ENCODE peak calls at places on chromosomes 13 and 19, in seven cellular contexts. V, I, Z, O, R, X and C are unnamed samples.

GRCh38 chr19:49391581-49392399 is 3.7 kb downstream of the KASH5 start:
- DNase-seq in V (peak; percentile 82), I (peak; percentile 20), Z (peak; percentile 76), O (peak; percentile 50), R (peak; percentile 89), X (peak; percentile 80), C (peak; percentile 86)

GRCh38 chr19:37227996-37228395 is 10.0 kb downstream of the ZNF383 start:
- DNase-seq in V (peak; percentile 30), I (no peak), Z (no peak), O (no peak), R (no peak), X (no peak), C (peak; percentile 68)

GRCh38 chr13:49429061-49429460 is 14.8 kb downstream of the CAB39L start:
- DNase-seq in V (no peak), I (no peak), Z (no peak), O (no peak), R (no peak), X (no peak), C (no peak)

GRCh38 chr13:22107549-22107948 is 436.7 kb downstream of the FGF9 start:
- DNase-seq in V (peak; percentile 43), I (no peak), Z (peak; percentile 45), O (no peak), R (no peak), X (no peak), C (no peak)

GRCh38 chr19:38877781-38878574 is at the start of gene RINL:
- DNase-seq in V (no peak), I (no peak), Z (no peak), O (no peak), R (peak; percentile 85), X (no peak), C (peak; percentile 25)

GRCh38 chr13:51416107-51416506 is 36.7 kb downstream of the INTS6 start:
- DNase-seq in V (no peak), I (no peak), Z (no peak), O (no peak), R (no peak), X (no peak), C (no peak)

GRCh38 chr19:49421039-49421877 is 2.0 kb downstream of the PTH2 start:
- DNase-seq in V (peak; percentile 74), I (no peak), Z (peak; percentile 20), O (peak; percentile 44), R (no peak), X (peak; percentile 67), C (peak; percentile 78)

GRCh38 chr13:111227405-111227804 is 93.0 kb upstream of the TEX29 start:
- DNase-seq in V (no peak), I (no peak), Z (no peak), O (no peak), R (no peak), X (no peak), C (no peak)

GRCh38 chr13:103078145-103078544 is 11.9 kb upstream of the SLC10A2 start:
- DNase-seq in V (no peak), I (no peak), Z (no peak), O (no peak), R (no peak), X (no peak), C (no peak)

GRCh38 chr13:112078879-112079526 is 12.1 kb downstream of the SOX1 start:
- DNase-seq in V (no peak), I (no peak), Z (no peak), O (no peak), R (no peak), X (no peak), C (no peak)

GRCh38 chr13:40190656-40191100 is 475.8 kb downstream of the FOXO1 start:
- DNase-seq in V (peak; percentile 48), I (no peak), Z (peak; percentile 30), O (peak; percentile 89), R (peak; percentile 84), X (no peak), C (peak; percentile 29)

GRCh38 chr19:1511318-1511988 is 1.4 kb downstream of the ADAMTSL5 start:
- DNase-seq in V (no peak), I (no peak), Z (no peak), O (no peak), R (no peak), X (no peak), C (no peak)

GRCh38 chr19:1512671-1513491 is at the start of gene ADAMTSL5:
- DNase-seq in V (no peak), I (no peak), Z (no peak), O (peak; percentile 41), R (peak; percentile 80), X (peak; percentile 67), C (no peak)

GRCh38 chr19:1510807-1511206 is 2.0 kb downstream of the ADAMTSL5 start:
- DNase-seq in V (no peak), I (no peak), Z (no peak), O (no peak), R (no peak), X (no peak), C (no peak)

GRCh38 chr19:1510442-1510806 is 2.4 kb downstream of the ADAMTSL5 start:
- DNase-seq in V (no peak), I (no peak), Z (no peak), O (no peak), R (no peak), X (no peak), C (no peak)

GRCh38 chr19:1511989-1512338 is 855 bp downstream of the ADAMTSL5 start:
- DNase-seq in V (no peak), I (no peak), Z (no peak), O (no peak), R (no peak), X (no peak), C (no peak)
- H3K27me3 ChIP-seq in V (peaks cover 22% of the 10 kb centered on the region), I (peaks cover 5% of the 10 kb centered on the region), Z (peaks cover 3% of the 10 kb centered on the region), O (no peaks in the 10 kb centered on the region), R (peaks cover 5% of the 10 kb centered on the region), X (peaks cover 58% of the 10 kb centered on the region), C (peaks cover 6% of the 10 kb centered on the region)

GRCh38 chr13:99802416-99802815 is 169.2 kb downstream of the ZIC5 start:
- DNase-seq in V (no peak), I (no peak), Z (no peak), O (no peak), R (no peak), X (no peak), C (no peak)
- H3K27ac ChIP-seq in V (no peak overlapping the region), I (no peak overlapping the region), Z (no peak overlapping the region), O (no peak overlapping the region), R (no peak overlapping the region), X (no peak overlapping the region), C (no peak overlapping the region)

GRCh38 chr19:53652476-53652875 is 20.7 kb downstream of the DPRX start:
- DNase-seq in V (no peak), I (no peak), Z (no peak), O (no peak), R (no peak), X (no peak), C (no peak)

GRCh38 chr19:53659292-53659691 is 27.5 kb downstream of the DPRX start:
- DNase-seq in V (peak; percentile 5), I (no peak), Z (peak; percentile 45), O (no peak), R (no peak), X (no peak), C (peak; percentile 34)

GRCh38 chr19:53657330-53657729 is 25.5 kb downstream of the DPRX start:
- DNase-seq in V (no peak), I (no peak), Z (no peak), O (no peak), R (no peak), X (no peak), C (no peak)

GRCh38 chr19:53657778-53658177 is 26.0 kb downstream of the DPRX start:
- DNase-seq in V (no peak), I (no peak), Z (no peak), O (no peak), R (no peak), X (no peak), C (no peak)

DNA sequence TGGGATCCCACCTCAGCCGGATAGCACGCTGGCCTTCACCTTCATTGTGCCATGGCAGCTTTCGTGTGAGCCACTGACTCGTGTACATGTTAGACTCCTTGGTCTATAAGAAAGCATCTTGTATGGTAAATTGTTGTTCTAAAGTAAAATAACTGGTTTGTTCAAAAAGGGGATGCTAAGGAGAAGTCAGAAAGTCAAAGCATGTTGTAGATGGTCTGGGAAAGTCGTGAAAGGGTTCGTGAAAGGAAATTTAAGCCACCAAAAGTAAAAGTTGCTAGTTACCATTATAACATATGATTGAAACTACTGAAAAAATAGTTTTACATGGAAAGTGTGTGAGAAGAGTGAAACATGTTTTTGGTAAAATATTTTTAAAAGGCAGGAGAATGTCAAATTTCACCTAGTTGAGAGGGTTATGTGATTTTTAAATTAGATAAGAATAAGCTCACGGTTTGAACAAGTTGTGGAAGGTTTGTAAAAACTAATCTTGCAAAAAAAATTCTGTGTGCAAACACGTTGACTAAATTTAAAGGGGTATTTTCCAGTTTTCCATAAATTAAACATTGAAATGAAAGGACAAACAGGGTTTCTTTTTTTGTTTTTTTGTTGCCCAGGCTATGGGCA is 23.4 kb downstream of the DPRX start:
- DNase-seq in V (no peak), I (no peak), Z (no peak), O (no peak), R (no peak), X (no peak), C (no peak)
- H3K9me3 ChIP-seq in V (no peaks in the 10 kb centered on the region), I (peaks cover 77% of the 10 kb centered on the region), Z (no peaks in the 10 kb centered on the region), O (no peaks in the 10 kb centered on the region), R (no peaks in the 10 kb centered on the region), X (peaks cover 3% of the 10 kb centered on the region), C (no peaks in the 10 kb centered on the region)

GRCh38 chr13:96397807-96398206 is 307.9 kb downstream of the HS6ST3 start:
- DNase-seq in V (no peak), I (no peak), Z (no peak), O (no peak), R (no peak), X (no peak), C (no peak)
- H3K27me3 ChIP-seq in V (no peaks in the 10 kb centered on the region), I (no peaks in the 10 kb centered on the region), Z (no peaks in the 10 kb centered on the region), O (no peaks in the 10 kb centered on the region), R (no peaks in the 10 kb centered on the region), X (no peaks in the 10 kb centered on the region), C (no peaks in the 10 kb centered on the region)

GRCh38 chr19:1956868-1957492 is 16.0 kb downstream of the CSNK1G2 start:
- DNase-seq in V (peak; percentile 84), I (no peak), Z (no peak), O (no peak), R (no peak), X (no peak), C (no peak)
- H3K27ac ChIP-seq in V (no peak overlapping the region), I (no peak overlapping the region), Z (no peak overlapping the region), O (no peak overlapping the region), R (no peak overlapping the region), X (no peak overlapping the region), C (no peak overlapping the region)

DNA sequence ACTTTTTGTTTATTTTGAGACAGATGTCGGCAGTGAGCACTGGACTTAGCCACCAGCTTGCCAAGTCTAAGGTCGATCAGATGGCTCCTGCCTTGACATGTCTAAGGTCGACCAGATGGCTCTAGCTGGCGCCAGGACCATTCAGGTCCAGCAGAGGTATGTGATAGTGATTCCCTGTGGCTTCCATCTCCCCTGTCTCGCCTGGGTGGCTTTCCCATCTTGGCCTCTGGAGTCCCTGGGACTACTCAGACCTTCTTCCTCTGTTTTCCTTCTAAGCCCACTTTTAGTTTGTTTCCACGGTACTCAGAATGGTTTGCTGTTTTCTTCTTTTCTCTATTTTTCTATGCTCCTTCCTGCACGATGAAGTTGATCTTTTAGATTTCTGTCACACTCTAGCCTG is 1435.7 kb downstream of the UQCRFS1 start:
- DNase-seq in V (no peak), I (no peak), Z (no peak), O (no peak), R (no peak), X (no peak), C (no peak)
- H3K9me3 ChIP-seq in V (no peaks in the 10 kb centered on the region), I (peaks cover 23% of the 10 kb centered on the region), Z (no peaks in the 10 kb centered on the region), O (no peaks in the 10 kb centered on the region), R (peaks cover 7% of the 10 kb centered on the region), X (no peaks in the 10 kb centered on the region), C (no peaks in the 10 kb centered on the region)